ENCODE peak calls at places on chromosomes 11 and 22, in ten cellular contexts. One of them, this sample, is unnamed.

GRCh38 chr22:27409299-27409698 is 392.3 kb downstream of the MN1 start:
- DNase-seq in endothelial cell: no peak
- DNase-seq in MV-4-11: no peak
- DNase-seq in hippocampal formation: no peak
- DNase-seq in left lobe of liver: no peak
- DNase-seq in HL-60: no peak
- DNase-seq in effector CD4-positive, alpha-beta T cell: no peak
- DNase-seq in caudate nucleus: no peak
- DNase-seq in skeletal muscle cell: no peak
- DNase-seq in endodermal cell: no peak
- DNase-seq in this sample: no peak

GRCh38 chr22:31124811-31125465 is 2.2 kb downstream of the INPP5J start:
- DNase-seq in endothelial cell: no peak
- DNase-seq in MV-4-11: no peak
- DNase-seq in hippocampal formation: no peak
- DNase-seq in left lobe of liver: no peak
- DNase-seq in HL-60: no peak
- DNase-seq in effector CD4-positive, alpha-beta T cell: no peak
- DNase-seq in caudate nucleus: no peak
- DNase-seq in skeletal muscle cell: no peak
- DNase-seq in endodermal cell: peak
- DNase-seq in this sample: peak

GRCh38 chr11:64810891-64811272 is 531 bp upstream of the MEN1 start:
- DNase-seq in endothelial cell: no peak
- DNase-seq in MV-4-11: peak
- DNase-seq in hippocampal formation: no peak
- DNase-seq in left lobe of liver: no peak
- DNase-seq in HL-60: peak
- DNase-seq in effector CD4-positive, alpha-beta T cell: peak
- DNase-seq in caudate nucleus: no peak
- DNase-seq in skeletal muscle cell: no peak
- DNase-seq in endodermal cell: no peak
- DNase-seq in this sample: no peak

GRCh38 chr11:128629516-128630106 is 42.3 kb upstream of the ETS1 start:
- DNase-seq in endothelial cell: no peak
- DNase-seq in MV-4-11: no peak
- DNase-seq in hippocampal formation: no peak
- DNase-seq in left lobe of liver: peak
- DNase-seq in HL-60: no peak
- DNase-seq in effector CD4-positive, alpha-beta T cell: no peak
- DNase-seq in caudate nucleus: no peak
- DNase-seq in skeletal muscle cell: no peak
- DNase-seq in endodermal cell: peak
- DNase-seq in this sample: no peak

GRCh38 chr11:113546757-113547507 is 71.7 kb upstream of the DRD2 start:
- DNase-seq in endothelial cell: no peak
- DNase-seq in MV-4-11: no peak
- DNase-seq in hippocampal formation: no peak
- DNase-seq in left lobe of liver: no peak
- DNase-seq in HL-60: no peak
- DNase-seq in effector CD4-positive, alpha-beta T cell: no peak
- DNase-seq in caudate nucleus: no peak
- DNase-seq in skeletal muscle cell: no peak
- DNase-seq in endodermal cell: peak
- DNase-seq in this sample: no peak

GRCh38 chr11:8247312-8247711 is 16.4 kb downstream of the LMO1 start:
- DNase-seq in endothelial cell: no peak
- DNase-seq in MV-4-11: no peak
- DNase-seq in hippocampal formation: no peak
- DNase-seq in left lobe of liver: peak
- DNase-seq in HL-60: no peak
- DNase-seq in effector CD4-positive, alpha-beta T cell: no peak
- DNase-seq in caudate nucleus: no peak
- DNase-seq in skeletal muscle cell: no peak
- DNase-seq in endodermal cell: peak
- DNase-seq in this sample: peak

GRCh38 chr22:26823966-26824365 is 166.6 kb downstream of the MIAT start:
- DNase-seq in endothelial cell: no peak
- DNase-seq in MV-4-11: no peak
- DNase-seq in hippocampal formation: no peak
- DNase-seq in left lobe of liver: no peak
- DNase-seq in HL-60: no peak
- DNase-seq in effector CD4-positive, alpha-beta T cell: no peak
- DNase-seq in caudate nucleus: no peak
- DNase-seq in skeletal muscle cell: no peak
- DNase-seq in endodermal cell: no peak
- DNase-seq in this sample: no peak

GRCh38 chr11:3901249-3902025 is 46.0 kb downstream of the STIM1 start:
- DNase-seq in endothelial cell: no peak
- DNase-seq in MV-4-11: no peak
- DNase-seq in hippocampal formation: no peak
- DNase-seq in left lobe of liver: no peak
- DNase-seq in HL-60: no peak
- DNase-seq in effector CD4-positive, alpha-beta T cell: no peak
- DNase-seq in caudate nucleus: no peak
- DNase-seq in skeletal muscle cell: no peak
- DNase-seq in endodermal cell: no peak
- DNase-seq in this sample: no peak

GRCh38 chr22:24091551-24092420 is 80.7 kb downstream of the CABIN1 start:
- DNase-seq in endothelial cell: no peak
- DNase-seq in MV-4-11: no peak
- DNase-seq in hippocampal formation: no peak
- DNase-seq in left lobe of liver: peak
- DNase-seq in HL-60: no peak
- DNase-seq in effector CD4-positive, alpha-beta T cell: no peak
- DNase-seq in caudate nucleus: no peak
- DNase-seq in skeletal muscle cell: no peak
- DNase-seq in endodermal cell: no peak
- DNase-seq in this sample: no peak

GRCh38 chr11:57219021-57219627 is 17.9 kb downstream of the APLNR start:
- DNase-seq in endothelial cell: no peak
- DNase-seq in MV-4-11: peak
- DNase-seq in hippocampal formation: no peak
- DNase-seq in left lobe of liver: no peak
- DNase-seq in HL-60: peak
- DNase-seq in effector CD4-positive, alpha-beta T cell: no peak
- DNase-seq in caudate nucleus: no peak
- DNase-seq in skeletal muscle cell: no peak
- DNase-seq in endodermal cell: no peak
- DNase-seq in this sample: no peak

GRCh38 chr11:65503606-65503922 is 4.7 kb downstream of the MALAT1 start:
- DNase-seq in endothelial cell: no peak
- DNase-seq in MV-4-11: no peak
- DNase-seq in hippocampal formation: no peak
- DNase-seq in left lobe of liver: no peak
- DNase-seq in HL-60: no peak
- DNase-seq in effector CD4-positive, alpha-beta T cell: no peak
- DNase-seq in caudate nucleus: no peak
- DNase-seq in skeletal muscle cell: no peak
- DNase-seq in endodermal cell: no peak
- DNase-seq in this sample: no peak

GRCh38 chr22:44531487-44531886 is 33.5 kb upstream of the RTL6 start:
- DNase-seq in endothelial cell: no peak
- DNase-seq in MV-4-11: no peak
- DNase-seq in hippocampal formation: no peak
- DNase-seq in left lobe of liver: no peak
- DNase-seq in HL-60: no peak
- DNase-seq in effector CD4-positive, alpha-beta T cell: no peak
- DNase-seq in caudate nucleus: no peak
- DNase-seq in skeletal muscle cell: no peak
- DNase-seq in endodermal cell: no peak
- DNase-seq in this sample: no peak

GRCh38 chr22:45468872-45469572 is 33.7 kb upstream of the FBLN1 start:
- DNase-seq in endothelial cell: no peak
- DNase-seq in MV-4-11: no peak
- DNase-seq in hippocampal formation: no peak
- DNase-seq in left lobe of liver: no peak
- DNase-seq in HL-60: no peak
- DNase-seq in effector CD4-positive, alpha-beta T cell: no peak
- DNase-seq in caudate nucleus: peak
- DNase-seq in skeletal muscle cell: no peak
- DNase-seq in endodermal cell: no peak
- DNase-seq in this sample: peak

GRCh38 chr11:64148200-64148916 is 17.6 kb downstream of the MACROD1 start:
- DNase-seq in endothelial cell: peak
- DNase-seq in MV-4-11: peak
- DNase-seq in hippocampal formation: peak
- DNase-seq in left lobe of liver: peak
- DNase-seq in HL-60: peak
- DNase-seq in effector CD4-positive, alpha-beta T cell: peak
- DNase-seq in caudate nucleus: peak
- DNase-seq in skeletal muscle cell: peak
- DNase-seq in endodermal cell: peak
- DNase-seq in this sample: peak

GRCh38 chr22:40679249-40679963 is at the start of gene MCHR1:
- DNase-seq in endothelial cell: peak
- DNase-seq in MV-4-11: no peak
- DNase-seq in hippocampal formation: no peak
- DNase-seq in left lobe of liver: peak
- DNase-seq in HL-60: no peak
- DNase-seq in effector CD4-positive, alpha-beta T cell: no peak
- DNase-seq in caudate nucleus: no peak
- DNase-seq in skeletal muscle cell: no peak
- DNase-seq in endodermal cell: peak
- DNase-seq in this sample: no peak

GRCh38 chr11:69653406-69653960 is 12.5 kb downstream of the CCND1 start:
- DNase-seq in endothelial cell: no peak
- DNase-seq in MV-4-11: no peak
- DNase-seq in hippocampal formation: no peak
- DNase-seq in left lobe of liver: no peak
- DNase-seq in HL-60: no peak
- DNase-seq in effector CD4-positive, alpha-beta T cell: no peak
- DNase-seq in caudate nucleus: no peak
- DNase-seq in skeletal muscle cell: no peak
- DNase-seq in endodermal cell: no peak
- DNase-seq in this sample: no peak

GRCh38 chr11:73249304-73249703 is 22.8 kb upstream of the P2RY6 start:
- DNase-seq in endothelial cell: no peak
- DNase-seq in MV-4-11: no peak
- DNase-seq in hippocampal formation: no peak
- DNase-seq in left lobe of liver: no peak
- DNase-seq in HL-60: no peak
- DNase-seq in effector CD4-positive, alpha-beta T cell: no peak
- DNase-seq in caudate nucleus: no peak
- DNase-seq in skeletal muscle cell: no peak
- DNase-seq in endodermal cell: peak
- DNase-seq in this sample: peak

GRCh38 chr22:11627436-11627797 is 3900.6 kb upstream of the OR11H1 start:
- DNase-seq in endothelial cell: no peak
- DNase-seq in MV-4-11: no peak
- DNase-seq in hippocampal formation: no peak
- DNase-seq in left lobe of liver: peak
- DNase-seq in HL-60: no peak
- DNase-seq in effector CD4-positive, alpha-beta T cell: no peak
- DNase-seq in caudate nucleus: no peak
- DNase-seq in skeletal muscle cell: peak
- DNase-seq in endodermal cell: no peak
- DNase-seq in this sample: no peak

GRCh38 chr11:119376197-119376847 is 5.2 kb downstream of the USP2 start:
- DNase-seq in endothelial cell: no peak
- DNase-seq in MV-4-11: no peak
- DNase-seq in hippocampal formation: peak
- DNase-seq in left lobe of liver: peak
- DNase-seq in HL-60: no peak
- DNase-seq in effector CD4-positive, alpha-beta T cell: no peak
- DNase-seq in caudate nucleus: peak
- DNase-seq in skeletal muscle cell: no peak
- DNase-seq in endodermal cell: peak
- DNase-seq in this sample: no peak

GRCh38 chr22:23826510-23827350 is 12.1 kb downstream of the DERL3 start:
- DNase-seq in endothelial cell: no peak
- DNase-seq in MV-4-11: no peak
- DNase-seq in hippocampal formation: no peak
- DNase-seq in left lobe of liver: peak
- DNase-seq in HL-60: no peak
- DNase-seq in effector CD4-positive, alpha-beta T cell: no peak
- DNase-seq in caudate nucleus: no peak
- DNase-seq in skeletal muscle cell: peak
- DNase-seq in endodermal cell: no peak
- DNase-seq in this sample: no peak

GRCh38 chr11:43573233-43573632 is 107.3 kb upstream of the HSD17B12 start:
- DNase-seq in endothelial cell: peak
- DNase-seq in MV-4-11: peak
- DNase-seq in hippocampal formation: no peak
- DNase-seq in left lobe of liver: no peak
- DNase-seq in HL-60: no peak
- DNase-seq in effector CD4-positive, alpha-beta T cell: no peak
- DNase-seq in caudate nucleus: no peak
- DNase-seq in skeletal muscle cell: no peak
- DNase-seq in endodermal cell: peak
- DNase-seq in this sample: no peak

GRCh38 chr22:43182726-43183125 is 4.2 kb downstream of the TTLL12 start:
- DNase-seq in endothelial cell: no peak
- DNase-seq in MV-4-11: no peak
- DNase-seq in hippocampal formation: no peak
- DNase-seq in left lobe of liver: no peak
- DNase-seq in HL-60: no peak
- DNase-seq in effector CD4-positive, alpha-beta T cell: no peak
- DNase-seq in caudate nucleus: no peak
- DNase-seq in skeletal muscle cell: no peak
- DNase-seq in endodermal cell: no peak
- DNase-seq in this sample: no peak

GRCh38 chr11:102653744-102654291 is 28.7 kb upstream of the MMP20 start:
- DNase-seq in endothelial cell: no peak
- DNase-seq in MV-4-11: peak
- DNase-seq in hippocampal formation: no peak
- DNase-seq in left lobe of liver: no peak
- DNase-seq in HL-60: no peak
- DNase-seq in effector CD4-positive, alpha-beta T cell: no peak
- DNase-seq in caudate nucleus: no peak
- DNase-seq in skeletal muscle cell: no peak
- DNase-seq in endodermal cell: no peak
- DNase-seq in this sample: no peak

GRCh38 chr11:1276061-1276790 is 33.2 kb downstream of the TOLLIP start:
- DNase-seq in endothelial cell: no peak
- DNase-seq in MV-4-11: no peak
- DNase-seq in hippocampal formation: peak
- DNase-seq in left lobe of liver: no peak
- DNase-seq in HL-60: no peak
- DNase-seq in effector CD4-positive, alpha-beta T cell: no peak
- DNase-seq in caudate nucleus: peak
- DNase-seq in skeletal muscle cell: no peak
- DNase-seq in endodermal cell: no peak
- DNase-seq in this sample: no peak

GRCh38 chr11:58813693-58814092 is 30.8 kb downstream of the GLYATL2 start:
- DNase-seq in endothelial cell: no peak
- DNase-seq in MV-4-11: no peak
- DNase-seq in hippocampal formation: no peak
- DNase-seq in left lobe of liver: no peak
- DNase-seq in HL-60: no peak
- DNase-seq in effector CD4-positive, alpha-beta T cell: no peak
- DNase-seq in caudate nucleus: no peak
- DNase-seq in skeletal muscle cell: no peak
- DNase-seq in endodermal cell: no peak
- DNase-seq in this sample: no peak

GRCh38 chr22:18028817-18029527 is 4.6 kb upstream of the MICAL3 start:
- DNase-seq in endothelial cell: no peak
- DNase-seq in MV-4-11: no peak
- DNase-seq in hippocampal formation: no peak
- DNase-seq in left lobe of liver: no peak
- DNase-seq in HL-60: no peak
- DNase-seq in effector CD4-positive, alpha-beta T cell: no peak
- DNase-seq in caudate nucleus: no peak
- DNase-seq in skeletal muscle cell: no peak
- DNase-seq in endodermal cell: no peak
- DNase-seq in this sample: no peak

GRCh38 chr11:112584674-112585073 is 324.0 kb upstream of the PLET1 start:
- DNase-seq in endothelial cell: peak
- DNase-seq in MV-4-11: no peak
- DNase-seq in hippocampal formation: no peak
- DNase-seq in left lobe of liver: no peak
- DNase-seq in HL-60: no peak
- DNase-seq in effector CD4-positive, alpha-beta T cell: no peak
- DNase-seq in caudate nucleus: no peak
- DNase-seq in skeletal muscle cell: no peak
- DNase-seq in endodermal cell: peak
- DNase-seq in this sample: no peak

GRCh38 chr11:103234974-103235373 is 125.7 kb downstream of the DYNC2H1 start:
- DNase-seq in endothelial cell: no peak
- DNase-seq in MV-4-11: no peak
- DNase-seq in hippocampal formation: no peak
- DNase-seq in left lobe of liver: no peak
- DNase-seq in HL-60: no peak
- DNase-seq in effector CD4-positive, alpha-beta T cell: no peak
- DNase-seq in caudate nucleus: no peak
- DNase-seq in skeletal muscle cell: no peak
- DNase-seq in endodermal cell: no peak
- DNase-seq in this sample: no peak

This sample was measured in PC-9.